ENCODE peak calls at places on chromosomes 6 and 20, in ten cellular contexts. One of them, this sample, is unnamed.

GRCh38 chr6:2891768-2892170 is 11.3 kb downstream of the SERPINB9 start:
- DNase-seq in uterus: peak
- DNase-seq in breast epithelium: no peak
- DNase-seq in mammary epithelial cell: no peak
- DNase-seq in AG10803: no peak
- DNase-seq in HL-60: no peak
- DNase-seq in GM12864: no peak
- DNase-seq in Panc1: no peak
- DNase-seq in fibroblast of the aortic adventitia: no peak
- DNase-seq in lower leg skin: no peak
- DNase-seq in this sample: no peak

GRCh38 chr6:131159578-131159977 is 24.3 kb downstream of the AKAP7 start:
- DNase-seq in HL-60: no peak
- DNase-seq in AG10803: peak
- DNase-seq in Panc1: no peak
- DNase-seq in lower leg skin: no peak
- DNase-seq in mammary epithelial cell: peak
- DNase-seq in GM12864: no peak
- DNase-seq in uterus: no peak
- DNase-seq in breast epithelium: no peak
- DNase-seq in fibroblast of the aortic adventitia: peak
- DNase-seq in this sample: no peak

GRCh38 chr6:6411115-6411514 is 90.7 kb upstream of the F13A1 start:
- DNase-seq in fibroblast of the aortic adventitia: no peak
- DNase-seq in AG10803: no peak
- DNase-seq in GM12864: no peak
- DNase-seq in uterus: no peak
- DNase-seq in mammary epithelial cell: no peak
- DNase-seq in HL-60: no peak
- DNase-seq in lower leg skin: no peak
- DNase-seq in breast epithelium: no peak
- DNase-seq in Panc1: no peak
- DNase-seq in this sample: no peak

GRCh38 chr6:151111670-151112069 is 128.1 kb upstream of the AKAP12 start:
- DNase-seq in lower leg skin: no peak
- DNase-seq in uterus: no peak
- DNase-seq in AG10803: no peak
- DNase-seq in HL-60: no peak
- DNase-seq in breast epithelium: no peak
- DNase-seq in mammary epithelial cell: no peak
- DNase-seq in GM12864: no peak
- DNase-seq in fibroblast of the aortic adventitia: no peak
- DNase-seq in Panc1: no peak
- DNase-seq in this sample: no peak

GRCh38 chr20:10790013-10790412 is 116.2 kb upstream of the JAG1 start:
- DNase-seq in mammary epithelial cell: peak
- DNase-seq in lower leg skin: no peak
- DNase-seq in AG10803: no peak
- DNase-seq in fibroblast of the aortic adventitia: no peak
- DNase-seq in HL-60: peak
- DNase-seq in GM12864: no peak
- DNase-seq in uterus: no peak
- DNase-seq in Panc1: no peak
- DNase-seq in breast epithelium: no peak
- DNase-seq in this sample: no peak

GRCh38 chr6:5783584-5784089 is 223.1 kb downstream of the NRN1 start:
- DNase-seq in fibroblast of the aortic adventitia: no peak
- DNase-seq in uterus: no peak
- DNase-seq in HL-60: no peak
- DNase-seq in Panc1: no peak
- DNase-seq in GM12864: no peak
- DNase-seq in breast epithelium: no peak
- DNase-seq in lower leg skin: no peak
- DNase-seq in AG10803: no peak
- DNase-seq in mammary epithelial cell: no peak
- DNase-seq in this sample: no peak

GRCh38 chr6:144939926-144940325 is 654.8 kb downstream of the UTRN start:
- DNase-seq in uterus: no peak
- DNase-seq in breast epithelium: no peak
- DNase-seq in GM12864: no peak
- DNase-seq in AG10803: peak
- DNase-seq in HL-60: no peak
- DNase-seq in Panc1: no peak
- DNase-seq in mammary epithelial cell: no peak
- DNase-seq in fibroblast of the aortic adventitia: no peak
- DNase-seq in lower leg skin: no peak
- DNase-seq in this sample: no peak

GRCh38 chr6:82068721-82069120 is 178.8 kb downstream of the IBTK start:
- DNase-seq in HL-60: no peak
- DNase-seq in AG10803: peak
- DNase-seq in lower leg skin: no peak
- DNase-seq in mammary epithelial cell: no peak
- DNase-seq in breast epithelium: no peak
- DNase-seq in uterus: no peak
- DNase-seq in GM12864: no peak
- DNase-seq in Panc1: no peak
- DNase-seq in fibroblast of the aortic adventitia: no peak
- DNase-seq in this sample: no peak

GRCh38 chr20:23048283-23049200 is 930 bp downstream of the THBD start:
- DNase-seq in mammary epithelial cell: peak
- DNase-seq in fibroblast of the aortic adventitia: peak
- DNase-seq in lower leg skin: peak
- DNase-seq in AG10803: peak
- DNase-seq in breast epithelium: no peak
- DNase-seq in GM12864: no peak
- DNase-seq in uterus: peak
- DNase-seq in HL-60: peak
- DNase-seq in Panc1: no peak
- DNase-seq in this sample: no peak

GRCh38 chr6:134449004-134449403 is 131.1 kb upstream of the SGK1 start:
- DNase-seq in AG10803: no peak
- DNase-seq in fibroblast of the aortic adventitia: no peak
- DNase-seq in uterus: no peak
- DNase-seq in lower leg skin: no peak
- DNase-seq in HL-60: no peak
- DNase-seq in breast epithelium: no peak
- DNase-seq in mammary epithelial cell: no peak
- DNase-seq in Panc1: no peak
- DNase-seq in GM12864: no peak
- DNase-seq in this sample: no peak

GRCh38 chr20:57710841-57711240 is 1.0 kb upstream of the PMEPA1 start:
- DNase-seq in HL-60: no peak
- DNase-seq in breast epithelium: no peak
- DNase-seq in GM12864: no peak
- DNase-seq in lower leg skin: no peak
- DNase-seq in fibroblast of the aortic adventitia: no peak
- DNase-seq in uterus: no peak
- DNase-seq in mammary epithelial cell: no peak
- DNase-seq in Panc1: no peak
- DNase-seq in AG10803: no peak
- DNase-seq in this sample: no peak

GRCh38 chr6:170295519-170296422 is 4.9 kb upstream of the DLL1 start:
- DNase-seq in GM12864: no peak
- DNase-seq in fibroblast of the aortic adventitia: no peak
- DNase-seq in AG10803: no peak
- DNase-seq in HL-60: peak
- DNase-seq in Panc1: no peak
- DNase-seq in breast epithelium: no peak
- DNase-seq in mammary epithelial cell: peak
- DNase-seq in uterus: no peak
- DNase-seq in lower leg skin: no peak
- DNase-seq in this sample: no peak

GRCh38 chr6:152696543-152696942 is 1.2 kb upstream of the MYCT1 start:
- DNase-seq in lower leg skin: no peak
- DNase-seq in fibroblast of the aortic adventitia: peak
- DNase-seq in mammary epithelial cell: peak
- DNase-seq in Panc1: no peak
- DNase-seq in AG10803: peak
- DNase-seq in HL-60: no peak
- DNase-seq in breast epithelium: no peak
- DNase-seq in GM12864: no peak
- DNase-seq in uterus: no peak
- DNase-seq in this sample: peak

GRCh38 chr6:92779758-92780157 is 639.6 kb downstream of the EPHA7 start:
- DNase-seq in breast epithelium: no peak
- DNase-seq in Panc1: no peak
- DNase-seq in uterus: peak
- DNase-seq in HL-60: no peak
- DNase-seq in mammary epithelial cell: peak
- DNase-seq in lower leg skin: no peak
- DNase-seq in AG10803: peak
- DNase-seq in GM12864: no peak
- DNase-seq in fibroblast of the aortic adventitia: peak
- DNase-seq in this sample: no peak

GRCh38 chr6:118679293-118679692 is 27.9 kb upstream of the CEP85L start:
- DNase-seq in mammary epithelial cell: peak
- DNase-seq in breast epithelium: no peak
- DNase-seq in GM12864: no peak
- DNase-seq in lower leg skin: no peak
- DNase-seq in AG10803: peak
- DNase-seq in uterus: no peak
- DNase-seq in fibroblast of the aortic adventitia: peak
- DNase-seq in Panc1: no peak
- DNase-seq in HL-60: no peak
- DNase-seq in this sample: peak

GRCh38 chr20:2871111-2871465 is 2.2 kb upstream of the PTPRA start:
- DNase-seq in HL-60: no peak
- DNase-seq in AG10803: peak
- DNase-seq in breast epithelium: no peak
- DNase-seq in fibroblast of the aortic adventitia: peak
- DNase-seq in Panc1: no peak
- DNase-seq in uterus: no peak
- DNase-seq in GM12864: no peak
- DNase-seq in mammary epithelial cell: peak
- DNase-seq in lower leg skin: no peak
- DNase-seq in this sample: no peak

GRCh38 chr6:42787018-42787611 is 5.3 kb downstream of the BICRAL start:
- DNase-seq in mammary epithelial cell: no peak
- DNase-seq in GM12864: no peak
- DNase-seq in AG10803: no peak
- DNase-seq in Panc1: no peak
- DNase-seq in fibroblast of the aortic adventitia: no peak
- DNase-seq in uterus: no peak
- DNase-seq in breast epithelium: no peak
- DNase-seq in lower leg skin: no peak
- DNase-seq in HL-60: no peak
- DNase-seq in this sample: no peak

GRCh38 chr6:51753635-51754034 is 333.8 kb downstream of the PKHD1 start:
- DNase-seq in lower leg skin: no peak
- DNase-seq in AG10803: no peak
- DNase-seq in uterus: no peak
- DNase-seq in mammary epithelial cell: peak
- DNase-seq in fibroblast of the aortic adventitia: no peak
- DNase-seq in HL-60: no peak
- DNase-seq in breast epithelium: no peak
- DNase-seq in GM12864: peak
- DNase-seq in Panc1: no peak
- DNase-seq in this sample: no peak
- TF ChIP-seq CTCF in lower leg skin: no peak
- TF ChIP-seq CTCF in AG10803: no peak
- TF ChIP-seq CTCF in uterus: no peak
- TF ChIP-seq CTCF in mammary epithelial cell: peak
- TF ChIP-seq CTCF in fibroblast of the aortic adventitia: no peak
- TF ChIP-seq CTCF in HL-60: peak
- TF ChIP-seq CTCF in breast epithelium: no peak
- TF ChIP-seq CTCF in GM12864: peak
- TF ChIP-seq CTCF in Panc1: peak
- TF ChIP-seq CTCF in this sample: no peak

GRCh38 chr6:166203003-166203640 is 35.5 kb upstream of the TBXT start:
- DNase-seq in breast epithelium: no peak
- DNase-seq in HL-60: no peak
- DNase-seq in GM12864: no peak
- DNase-seq in uterus: no peak
- DNase-seq in mammary epithelial cell: no peak
- DNase-seq in AG10803: no peak
- DNase-seq in fibroblast of the aortic adventitia: no peak
- DNase-seq in lower leg skin: no peak
- DNase-seq in Panc1: no peak
- DNase-seq in this sample: no peak
- H3K4me3 ChIP-seq in breast epithelium: no peak
- H3K4me3 ChIP-seq in HL-60: no peak
- H3K4me3 ChIP-seq in GM12864: no peak
- H3K4me3 ChIP-seq in uterus: no peak
- H3K4me3 ChIP-seq in mammary epithelial cell: no peak
- H3K4me3 ChIP-seq in AG10803: no peak
- H3K4me3 ChIP-seq in fibroblast of the aortic adventitia: no peak
- H3K4me3 ChIP-seq in lower leg skin: no peak
- H3K4me3 ChIP-seq in Panc1: no peak
- H3K4me3 ChIP-seq in this sample: no peak

GRCh38 chr6:19852090-19852457 is 14.9 kb downstream of the ID4 start:
- DNase-seq in GM12864: no peak
- DNase-seq in fibroblast of the aortic adventitia: no peak
- DNase-seq in lower leg skin: no peak
- DNase-seq in breast epithelium: no peak
- DNase-seq in AG10803: no peak
- DNase-seq in mammary epithelial cell: no peak
- DNase-seq in uterus: no peak
- DNase-seq in HL-60: no peak
- DNase-seq in Panc1: peak
- DNase-seq in this sample: no peak
- TF ChIP-seq CTCF in GM12864: no peak
- TF ChIP-seq CTCF in fibroblast of the aortic adventitia: no peak
- TF ChIP-seq CTCF in lower leg skin: no peak
- TF ChIP-seq CTCF in breast epithelium: no peak
- TF ChIP-seq CTCF in AG10803: no peak
- TF ChIP-seq CTCF in mammary epithelial cell: no peak
- TF ChIP-seq CTCF in uterus: no peak
- TF ChIP-seq CTCF in HL-60: no peak
- TF ChIP-seq CTCF in Panc1: peak
- TF ChIP-seq CTCF in this sample: no peak

GRCh38 chr6:30100154-30100553 is 12.7 kb downstream of the TRIM31 start:
- DNase-seq in GM12864: no peak
- DNase-seq in HL-60: no peak
- DNase-seq in mammary epithelial cell: no peak
- DNase-seq in uterus: no peak
- DNase-seq in Panc1: no peak
- DNase-seq in AG10803: no peak
- DNase-seq in breast epithelium: no peak
- DNase-seq in fibroblast of the aortic adventitia: no peak
- DNase-seq in lower leg skin: no peak
- DNase-seq in this sample: no peak

GRCh38 chr6:30101939-30102700 is 10.8 kb downstream of the TRIM31 start:
- DNase-seq in lower leg skin: peak
- DNase-seq in GM12864: no peak
- DNase-seq in Panc1: no peak
- DNase-seq in breast epithelium: peak
- DNase-seq in mammary epithelial cell: peak
- DNase-seq in uterus: peak
- DNase-seq in fibroblast of the aortic adventitia: peak
- DNase-seq in AG10803: peak
- DNase-seq in HL-60: peak
- DNase-seq in this sample: peak

GRCh38 chr6:30101423-30101938 is 11.4 kb downstream of the TRIM31 start:
- DNase-seq in mammary epithelial cell: no peak
- DNase-seq in uterus: no peak
- DNase-seq in fibroblast of the aortic adventitia: no peak
- DNase-seq in HL-60: no peak
- DNase-seq in GM12864: no peak
- DNase-seq in breast epithelium: no peak
- DNase-seq in lower leg skin: no peak
- DNase-seq in AG10803: no peak
- DNase-seq in Panc1: no peak
- DNase-seq in this sample: no peak

GRCh38 chr6:30102701-30103629 is 9.9 kb downstream of the TRIM31 start:
- DNase-seq in HL-60: peak
- DNase-seq in Panc1: peak
- DNase-seq in lower leg skin: peak
- DNase-seq in AG10803: peak
- DNase-seq in fibroblast of the aortic adventitia: peak
- DNase-seq in uterus: peak
- DNase-seq in GM12864: peak
- DNase-seq in mammary epithelial cell: peak
- DNase-seq in breast epithelium: peak
- DNase-seq in this sample: peak

GRCh38 chr6:30100585-30101422 is 12.1 kb downstream of the TRIM31 start:
- DNase-seq in breast epithelium: peak
- DNase-seq in AG10803: no peak
- DNase-seq in mammary epithelial cell: peak
- DNase-seq in uterus: no peak
- DNase-seq in GM12864: no peak
- DNase-seq in fibroblast of the aortic adventitia: no peak
- DNase-seq in HL-60: no peak
- DNase-seq in Panc1: no peak
- DNase-seq in lower leg skin: peak
- DNase-seq in this sample: no peak
- H3K4me3 ChIP-seq in breast epithelium: peak
- H3K4me3 ChIP-seq in AG10803: peak
- H3K4me3 ChIP-seq in mammary epithelial cell: peak
- H3K4me3 ChIP-seq in uterus: peak
- H3K4me3 ChIP-seq in GM12864: no peak
- H3K4me3 ChIP-seq in fibroblast of the aortic adventitia: peak
- H3K4me3 ChIP-seq in HL-60: peak
- H3K4me3 ChIP-seq in Panc1: peak
- H3K4me3 ChIP-seq in lower leg skin: no peak
- H3K4me3 ChIP-seq in this sample: peak

This sample was measured in AG09309.